ENCODE peak calls at places on chromosomes 13 and 19, in five cellular contexts. Q, E, I, H and C are unnamed samples.

GRCh38 chr19:46875234-46875633 is 14.4 kb downstream of the ARHGAP35 start:
- DNase-seq in Q (no peak), E (no peak), I (no peak), H (no peak), C (peak; percentile 58)

GRCh38 chr19:29860492-29860891 is 48.7 kb downstream of the CCNE1 start:
- DNase-seq in Q (no peak), E (no peak), I (no peak), H (no peak), C (peak; percentile 31)

GRCh38 chr13:106357198-106357597 is 178.3 kb downstream of the EFNB2 start:
- DNase-seq in Q (peak; percentile 51), E (no peak), I (no peak), H (no peak), C (no peak)

GRCh38 chr13:42272115-42272756 is at the start of gene AKAP11:
- DNase-seq in Q (no peak), E (no peak), I (peak; percentile 23), H (peak; percentile 52), C (peak; percentile 67)

GRCh38 chr19:3699741-3700241 is 477 bp downstream of the PIP5K1C start:
- DNase-seq in Q (no peak), E (no peak), I (no peak), H (no peak), C (no peak)

GRCh38 chr13:44398606-44399005 is 25.0 kb downstream of the SERP2 start:
- DNase-seq in Q (no peak), E (no peak), I (no peak), H (no peak), C (no peak)

GRCh38 chr13:26010487-26011207 is 41.2 kb downstream of the SHISA2 start:
- DNase-seq in Q (no peak), E (no peak), I (no peak), H (no peak), C (no peak)

GRCh38 chr13:39811051-39811450 is 155.6 kb downstream of the COG6 start:
- DNase-seq in Q (no peak), E (no peak), I (no peak), H (peak; percentile 57), C (no peak)

GRCh38 chr13:73741111-73741510 is 393.1 kb downstream of the KLF12 start:
- DNase-seq in Q (no peak), E (no peak), I (no peak), H (no peak), C (no peak)

GRCh38 chr13:34469212-34469983 is 472.7 kb upstream of the NBEA start:
- DNase-seq in Q (no peak), E (no peak), I (peak; percentile 9), H (no peak), C (peak; percentile 0)

GRCh38 chr19:13937479-13938360 is 497 bp downstream of the PODNL1 start:
- DNase-seq in Q (no peak), E (no peak), I (no peak), H (no peak), C (no peak)

GRCh38 chr19:44841255-44841654 is 4.8 kb upstream of the NECTIN2 start:
- DNase-seq in Q (no peak), E (no peak), I (peak; percentile 44), H (no peak), C (no peak)

GRCh38 chr13:110216403-110217041 is 90.4 kb downstream of the COL4A1 start:
- DNase-seq in Q (peak; percentile 67), E (no peak), I (no peak), H (no peak), C (no peak)

GRCh38 chr19:38711726-38712153 is 32.5 kb downstream of the CAPN12 start:
- DNase-seq in Q (peak; percentile 96), E (no peak), I (peak; percentile 90), H (no peak), C (no peak)

GRCh38 chr19:50817941-50818858 is 5.4 kb downstream of the KLK1 start:
- DNase-seq in Q (no peak), E (no peak), I (peak; percentile 60), H (no peak), C (peak; percentile 53)

GRCh38 chr13:76954568-76954967 is 6.3 kb downstream of the ACOD1 start:
- DNase-seq in Q (no peak), E (no peak), I (no peak), H (no peak), C (no peak)

GRCh38 chr13:110012102-110012739 is 225.8 kb upstream of the IRS2 start:
- DNase-seq in Q (peak; percentile 27), E (no peak), I (no peak), H (no peak), C (peak; percentile 98)

GRCh38 chr13:36788276-36788675 is 30.7 kb upstream of the RFXAP start:
- DNase-seq in Q (no peak), E (no peak), I (no peak), H (no peak), C (peak; percentile 52)

GRCh38 chr13:114095486-114095885 is 36.9 kb downstream of the RASA3 start:
- DNase-seq in Q (no peak), E (no peak), I (no peak), H (no peak), C (no peak)

GRCh38 chr19:38684078-38684861 is 36.8 kb downstream of the ACTN4 start:
- DNase-seq in Q (no peak), E (peak; percentile 49), I (peak; percentile 31), H (no peak), C (peak; percentile 97)

GRCh38 chr13:113049521-113049941 is 56.1 kb upstream of the F7 start:
- DNase-seq in Q (no peak), E (no peak), I (no peak), H (no peak), C (no peak)

GRCh38 chr13:97018029-97018819 is 23.9 kb upstream of the OXGR1 start:
- DNase-seq in Q (peak; percentile 22), E (peak; percentile 17), I (no peak), H (peak; percentile 62), C (peak; percentile 31)

GRCh38 chr19:719636-720377 is 11.1 kb downstream of the PALM start:
- DNase-seq in Q (no peak), E (no peak), I (no peak), H (no peak), C (no peak)

GRCh38 chr19:10091892-10092641 is 6.0 kb downstream of the SHFL start:
- DNase-seq in Q (no peak), E (no peak), I (no peak), H (no peak), C (no peak)